ENCODE peak calls at places on chromosome 14, in four cellular contexts. Q, N, U and P are unnamed samples.

GRCh38 chr14:22226381-22226780 is 362.6 kb downstream of the DAD1 start:
- DNase-seq in Q (no peak), N (peak), U (no peak), P (no peak)

GRCh38 chr14:104938960-104939359 is 14.3 kb downstream of the PLD4 start:
- DNase-seq in Q (no peak), N (no peak), U (no peak), P (no peak)

GRCh38 chr14:102323102-102323501 is 3.6 kb downstream of the ZNF839 start:
- DNase-seq in Q (peak), N (peak), U (peak), P (peak)

GRCh38 chr14:102629011-102629444 is 36.6 kb downstream of the RCOR1 start:
- DNase-seq in Q (no peak), N (no peak), U (no peak), P (no peak)

GRCh38 chr14:77175843-77176242 is 5.8 kb upstream of the TMEM63C start:
- DNase-seq in Q (no peak), N (no peak), U (no peak), P (no peak)

GRCh38 chr14:64997108-64997794 is 10.6 kb downstream of the FNTB start:
- DNase-seq in Q (peak), N (no peak), U (no peak), P (no peak)

GRCh38 chr14:58131386-58131785 is 20.6 kb downstream of the ARMH4 start:
- DNase-seq in Q (peak), N (no peak), U (no peak), P (peak)

GRCh38 chr14:88834883-88835431 is 10.5 kb downstream of the TTC8 start:
- DNase-seq in Q (peak), N (no peak), U (no peak), P (peak)

GRCh38 chr14:63480599-63480998 is 62.6 kb downstream of the PPP2R5E start:
- DNase-seq in Q (no peak), N (no peak), U (no peak), P (no peak)

GRCh38 chr14:55077691-55078151 is 26.3 kb downstream of the MAPK1IP1L start:
- DNase-seq in Q (peak), N (no peak), U (no peak), P (peak)

GRCh38 chr14:86221755-86222154 is 691.8 kb downstream of the FLRT2 start:
- DNase-seq in Q (no peak), N (no peak), U (no peak), P (no peak)

GRCh38 chr14:54394596-54394995 is 2.2 kb upstream of the CDKN3 start:
- DNase-seq in Q (no peak), N (no peak), U (no peak), P (no peak)

GRCh38 chr14:92551066-92551841 is 37.7 kb downstream of the RIN3 start:
- DNase-seq in Q (no peak), N (peak), U (no peak), P (no peak)

GRCh38 chr14:24990773-24991172 is 59.2 kb downstream of the STXBP6 start:
- DNase-seq in Q (no peak), N (no peak), U (no peak), P (no peak)

GRCh38 chr14:97946291-97946690 is 1149.1 kb downstream of the VRK1 start:
- DNase-seq in Q (no peak), N (no peak), U (no peak), P (no peak)

GRCh38 chr14:98855926-98856325 is 416.1 kb downstream of the BCL11B start:
- DNase-seq in Q (no peak), N (no peak), U (no peak), P (no peak)

GRCh38 chr14:88323520-88324199 is 591 bp upstream of the KCNK10 start:
- DNase-seq in Q (peak), N (peak), U (no peak), P (no peak)

GRCh38 chr14:52067873-52068740 is 752 bp downstream of the NID2 start:
- DNase-seq in Q (peak), N (no peak), U (peak), P (peak)

GRCh38 chr14:71620401-71620800 is 311.8 kb upstream of the RGS6 start:
- DNase-seq in Q (peak), N (no peak), U (no peak), P (peak)

GRCh38 chr14:41000350-41000749 is 606.3 kb upstream of the LRFN5 start:
- DNase-seq in Q (no peak), N (no peak), U (no peak), P (no peak)

GRCh38 chr14:21498540-21499526 is 12.3 kb downstream of the METTL3 start:
- DNase-seq in Q (peak), N (peak), U (no peak), P (peak)

GRCh38 chr14:81571437-81571836 is 37.8 kb upstream of the SEL1L start:
- DNase-seq in Q (no peak), N (no peak), U (no peak), P (no peak)

GRCh38 chr14:67263499-67264149 is 22.4 kb downstream of the PALS1 start:
- DNase-seq in Q (peak), N (no peak), U (no peak), P (peak)

GRCh38 chr14:55136241-55136640 is 7.2 kb downstream of the LGALS3 start:
- DNase-seq in Q (peak), N (no peak), U (no peak), P (no peak)

GRCh38 chr14:104953896-104954656 is 24.1 kb downstream of the AHNAK2 start:
- DNase-seq in Q (no peak), N (no peak), U (peak), P (no peak)

GRCh38 chr14:48323655-48324054 is 648.2 kb upstream of the MDGA2 start:
- DNase-seq in Q (peak), N (no peak), U (no peak), P (peak)

GRCh38 chr14:74290415-74290814 is 12.3 kb downstream of the ABCD4 start:
- DNase-seq in Q (peak), N (peak), U (no peak), P (peak)

GRCh38 chr14:104969741-104970230 is 8.4 kb downstream of the AHNAK2 start:
- DNase-seq in Q (no peak), N (no peak), U (peak), P (no peak)

GRCh38 chr14:30443368-30444007 is 115.5 kb upstream of the G2E3 start:
- DNase-seq in Q (peak), N (peak), U (no peak), P (peak)

GRCh38 chr14:99327050-99327449 is 55.1 kb upstream of the BCL11B start:
- DNase-seq in Q (no peak), N (no peak), U (no peak), P (no peak)

GRCh38 chr14:102954081-102954789 is 31.8 kb downstream of the AMN start:
- DNase-seq in Q (no peak), N (no peak), U (no peak), P (no peak)

GRCh38 chr14:91290986-91291385 is 46.5 kb upstream of the GPR68 start:
- DNase-seq in Q (no peak), N (no peak), U (no peak), P (no peak)

GRCh38 chr14:76717508-76717907 is 43.8 kb upstream of the VASH1 start:
- DNase-seq in Q (no peak), N (no peak), U (no peak), P (no peak)

GRCh38 chr14:52703225-52703624 is 3.8 kb upstream of the PSMC6 start:
- DNase-seq in Q (peak), N (no peak), U (no peak), P (peak)

GRCh38 chr14:77955816-77956796 is 156.2 kb downstream of the ADCK1 start:
- DNase-seq in Q (no peak), N (no peak), U (no peak), P (no peak)

GRCh38 chr14:74464785-74465184 is 28.3 kb downstream of the NPC2 start:
- DNase-seq in Q (no peak), N (no peak), U (no peak), P (no peak)

GRCh38 chr14:101183376-101184103 is 280.0 kb upstream of the RTL1 start:
- DNase-seq in Q (no peak), N (peak), U (no peak), P (peak)
- TF ChIP-seq CTCF in Q (no peak), N (peak), U (no peak), P (peak)

DNA sequence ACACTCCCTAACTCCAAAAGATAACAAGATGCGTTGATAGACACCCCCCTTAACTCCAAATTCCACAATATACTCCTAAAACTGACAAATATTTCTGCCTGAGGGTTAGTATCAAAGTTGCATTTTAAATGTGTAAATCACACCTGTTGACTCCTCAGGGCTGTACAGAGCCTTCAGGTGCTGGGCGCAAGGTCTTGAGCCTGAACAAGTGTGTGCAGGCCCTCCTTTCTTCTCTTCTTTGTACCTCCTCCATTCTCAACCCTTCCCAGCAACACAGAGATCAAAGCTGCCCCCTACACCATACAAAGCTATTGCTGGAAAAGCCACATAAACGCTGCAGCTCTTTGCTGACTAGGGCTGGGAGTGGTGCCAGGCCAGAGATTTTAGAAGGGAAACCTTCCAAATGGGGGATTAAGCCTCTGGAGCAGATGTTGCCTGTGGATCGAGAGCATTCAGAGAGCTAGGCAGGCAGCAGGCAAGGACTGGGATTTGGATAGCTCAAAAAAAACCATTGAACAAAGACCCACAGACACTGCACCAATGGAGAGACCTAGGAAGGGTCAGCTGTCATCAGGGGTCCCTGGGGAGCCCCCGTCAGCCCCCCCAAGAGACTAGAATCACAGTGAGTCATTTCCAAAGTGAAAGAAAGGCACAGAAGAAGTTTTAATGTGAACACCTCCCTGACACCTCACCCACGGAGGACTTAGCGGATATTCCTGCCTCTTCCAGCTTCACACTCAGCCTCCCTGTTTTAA is 18.3 kb upstream of the SUSD6 start:
- DNase-seq in Q (peak), N (no peak), U (peak), P (peak)
- H3K4me3 ChIP-seq in Q (no peak), N (no peak), U (no peak), P (peak)

GRCh38 chr14:100547633-100548294 is 39.5 kb downstream of the BEGAIN start:
- DNase-seq in Q (no peak), N (peak), U (no peak), P (peak)
- TF ChIP-seq CTCF in Q (no peak), N (no peak), U (no peak), P (no peak)

GRCh38 chr14:45249847-45250575 is 3.0 kb downstream of the MIS18BP1 start:
- DNase-seq in Q (peak), N (peak), U (no peak), P (peak)
- H3K4me3 ChIP-seq in Q (peak), N (peak), U (no peak), P (peak)

DNA sequence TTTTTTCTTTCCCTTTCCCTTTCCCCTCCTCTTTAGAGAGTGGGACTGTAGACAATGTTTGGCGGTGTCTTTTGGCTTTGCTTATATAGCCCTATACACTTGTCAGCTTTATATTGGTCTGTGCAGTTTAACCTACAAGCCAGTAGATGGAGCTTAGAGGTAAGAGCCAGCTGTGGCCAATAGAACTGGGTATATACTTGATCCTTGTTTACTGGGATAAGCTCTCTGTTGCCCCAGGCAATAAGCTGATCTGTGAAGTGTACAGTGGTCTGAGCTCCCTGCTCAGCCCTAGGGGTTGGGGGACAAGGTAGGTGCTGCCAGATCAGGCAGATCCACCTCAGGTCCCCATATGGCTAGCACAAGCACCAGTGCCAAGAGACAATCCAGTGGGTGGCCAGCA is 434.1 kb downstream of the NOVA1 start:
- DNase-seq in Q (peak), N (no peak), U (no peak), P (peak)
- TF ChIP-seq CTCF in Q (peak), N (peak), U (no peak), P (peak)

DNA sequence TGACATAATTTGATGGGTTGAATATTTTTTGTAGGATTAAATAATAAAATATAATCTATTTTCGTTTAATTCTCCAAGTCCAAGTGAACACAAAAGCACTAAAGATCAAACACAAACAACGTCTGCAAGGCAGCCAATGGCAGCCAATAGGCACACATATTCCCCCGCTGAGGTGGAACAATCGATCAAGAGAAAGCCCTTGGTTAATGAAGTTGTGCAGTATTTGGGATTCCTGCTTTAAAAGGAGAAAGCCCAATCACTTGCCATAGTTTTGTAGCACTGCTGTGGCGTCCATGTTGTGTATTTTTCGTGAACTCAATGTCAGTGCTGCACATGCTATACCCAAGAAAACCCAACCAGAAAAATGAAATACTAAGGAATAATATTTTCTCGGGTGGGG is 1.5 kb downstream of the DHRS7 start:
- DNase-seq in Q (no peak), N (no peak), U (no peak), P (no peak)
- H3K4me3 ChIP-seq in Q (peak), N (peak), U (peak), P (peak)

GRCh38 chr14:45284802-45285201 is 31.8 kb upstream of the MIS18BP1 start:
- DNase-seq in Q (peak), N (peak), U (no peak), P (no peak)
- TF ChIP-seq CTCF in Q (peak), N (peak), U (no peak), P (peak)